ENCODE peak calls at places on chromosomes 7 and 10, in six cellular contexts. J, E, P, Z, C and D are unnamed samples.

GRCh38 chr7:48112431-48113165 is 23.5 kb downstream of the UPP1 start:
- DNase-seq in J (peak), E (no peak), P (no peak), Z (no peak), C (no peak), D (no peak)

GRCh38 chr7:45146531-45147379 is 10.8 kb upstream of the RAMP3 start:
- DNase-seq in J (no peak), E (no peak), P (no peak), Z (no peak), C (no peak), D (no peak)

GRCh38 chr10:117980216-117980615 is 66.5 kb downstream of the RAB11FIP2 start:
- DNase-seq in J (peak), E (no peak), P (no peak), Z (no peak), C (no peak), D (no peak)

GRCh38 chr7:82288769-82289535 is 154.6 kb downstream of the CACNA2D1 start:
- DNase-seq in J (peak), E (no peak), P (no peak), Z (no peak), C (no peak), D (no peak)

GRCh38 chr7:2934211-2934731 is 90.2 kb upstream of the GNA12 start:
- DNase-seq in J (peak), E (no peak), P (no peak), Z (no peak), C (no peak), D (no peak)

GRCh38 chr7:143126146-143126545 is 5.7 kb upstream of the PIP start:
- DNase-seq in J (peak), E (no peak), P (no peak), Z (no peak), C (no peak), D (no peak)

GRCh38 chr10:43206391-43207235 is 60.3 kb downstream of the RASGEF1A start:
- DNase-seq in J (no peak), E (peak), P (no peak), Z (no peak), C (no peak), D (no peak)

GRCh38 chr7:12369072-12369471 is 34.6 kb downstream of the VWDE start:
- DNase-seq in J (no peak), E (no peak), P (no peak), Z (peak), C (no peak), D (no peak)

GRCh38 chr7:28055161-28055544 is 125.4 kb downstream of the JAZF1 start:
- DNase-seq in J (peak), E (no peak), P (no peak), Z (no peak), C (no peak), D (no peak)

DNA sequence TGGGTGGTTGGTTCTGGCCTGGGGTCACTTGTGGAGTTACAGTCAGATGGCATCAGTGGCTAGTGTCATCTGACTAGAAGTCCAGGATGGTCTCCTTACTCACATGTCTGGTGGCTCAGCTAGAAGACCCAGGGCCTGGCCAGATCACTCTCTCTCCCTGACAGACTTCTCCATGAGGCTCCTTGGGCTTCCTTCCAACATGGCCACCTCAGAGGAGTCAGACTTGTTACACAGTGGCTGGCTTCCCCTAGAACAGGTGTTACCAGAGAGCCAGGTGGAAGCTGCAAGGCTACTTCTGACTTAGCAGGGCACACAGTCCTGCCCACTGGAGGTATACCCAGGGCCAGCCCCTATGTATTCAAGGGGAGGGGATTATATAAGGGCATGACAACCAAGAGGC is 44.2 kb upstream of the MYL10 start:
- DNase-seq in J (no peak), E (no peak), P (no peak), Z (no peak), C (no peak), D (no peak)
- H3K27ac ChIP-seq in J (no peak), E (no peak), P (no peak), Z (no peak), C (no peak), D (no peak)

DNA sequence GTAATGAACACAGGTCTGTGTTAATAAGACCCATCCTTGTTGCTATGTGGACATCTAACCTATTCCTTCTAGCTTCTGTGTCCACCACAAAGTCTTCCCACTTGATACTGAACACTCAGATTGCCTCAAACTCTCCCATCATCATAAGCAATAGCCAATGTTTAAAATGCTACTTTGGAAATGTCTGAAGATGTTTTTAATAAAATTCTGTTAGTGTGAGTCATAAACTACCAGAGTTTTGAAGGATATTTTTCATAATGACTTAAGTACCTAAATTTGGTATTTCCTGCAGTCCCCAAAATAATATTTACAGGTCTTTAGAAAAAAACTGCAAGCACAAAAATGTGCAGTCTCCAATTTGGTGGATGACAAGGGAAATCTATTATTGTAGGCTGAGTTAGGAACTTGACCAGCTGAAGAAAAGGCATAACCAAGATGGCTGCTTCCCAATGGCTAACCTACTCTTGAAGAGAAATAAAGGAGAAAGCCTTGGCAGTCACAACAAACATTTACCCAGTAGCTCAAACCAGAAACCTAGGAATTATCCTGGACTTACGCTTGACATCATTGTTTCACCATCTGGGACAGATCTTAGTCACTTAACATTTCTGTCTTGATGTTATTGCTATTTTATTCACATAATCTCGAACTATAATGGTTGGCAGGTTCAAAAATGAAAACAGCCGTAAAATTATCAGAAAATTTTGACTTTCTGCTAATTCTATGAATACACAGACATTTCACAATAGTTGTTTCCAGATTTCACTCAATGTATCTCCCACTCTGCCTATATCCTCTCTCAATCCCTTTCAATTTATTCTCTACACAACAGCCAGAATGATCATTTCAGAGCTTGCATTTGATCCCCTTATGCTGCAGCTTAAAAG is 111.1 kb upstream of the STEAP1B start:
- DNase-seq in J (no peak), E (no peak), P (no peak), Z (no peak), C (no peak), D (no peak)
- H3K27ac ChIP-seq in J (no peak), E (no peak), P (no peak), Z (no peak), C (no peak), D (no peak)

GRCh38 chr7:100983451-100984187 is 14.3 kb downstream of the MUC12 start:
- DNase-seq in J (peak), E (no peak), P (no peak), Z (no peak), C (no peak), D (no peak)
- H3K27ac ChIP-seq in J (peak), E (no peak), P (no peak), Z (no peak), C (no peak), D (no peak)

GRCh38 chr10:88157981-88158465 is 294.6 kb downstream of the PTEN start:
- DNase-seq in J (no peak), E (no peak), P (no peak), Z (no peak), C (no peak), D (no peak)
- H3K27ac ChIP-seq in J (no peak), E (no peak), P (no peak), Z (no peak), C (peak), D (no peak)

DNA sequence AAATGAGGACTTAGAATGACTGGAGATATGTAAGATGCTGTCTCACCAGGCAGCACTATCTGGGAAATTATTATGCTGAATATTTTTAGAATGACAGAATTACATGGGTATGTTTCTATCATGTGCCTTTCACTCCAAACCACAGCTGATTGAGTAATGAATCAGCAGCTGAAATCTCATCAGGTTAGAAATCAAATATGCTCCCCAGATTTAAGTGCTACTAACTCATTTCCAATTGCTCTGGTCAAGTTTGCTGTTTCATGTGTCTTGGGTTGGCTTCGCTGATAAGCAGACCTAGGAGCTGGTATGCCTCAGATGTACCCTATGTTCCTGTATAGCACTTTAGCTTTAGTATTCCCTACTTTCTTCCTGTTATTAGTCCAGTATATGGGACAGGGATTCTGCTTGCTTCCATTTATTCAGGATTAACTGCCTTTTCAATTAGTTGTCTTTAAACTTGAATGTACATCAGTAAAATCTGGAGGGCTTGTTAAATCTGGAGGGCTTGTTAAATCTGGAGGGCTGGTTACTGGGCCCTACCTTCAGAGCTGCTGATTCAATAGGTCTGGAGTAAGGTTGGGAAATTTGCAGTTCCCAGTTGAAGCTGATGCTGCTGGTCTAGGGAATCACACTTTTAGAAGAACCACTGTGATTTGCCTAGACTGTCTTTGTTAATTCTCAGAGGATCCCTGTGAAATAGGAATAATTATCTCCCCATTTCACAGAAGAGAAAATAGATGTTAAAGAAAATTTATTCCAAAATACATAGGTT is 172.9 kb downstream of the DKK1 start:
- DNase-seq in J (peak), E (no peak), P (no peak), Z (no peak), C (no peak), D (no peak)
- H3K27ac ChIP-seq in J (peak), E (no peak), P (no peak), Z (no peak), C (no peak), D (no peak)

GRCh38 chr10:73650537-73651331 is 5.1 kb downstream of the SYNPO2L start:
- DNase-seq in J (peak), E (no peak), P (no peak), Z (no peak), C (no peak), D (no peak)

GRCh38 chr10:73655990-73656298 is at the start of gene SYNPO2L:
- DNase-seq in J (no peak), E (no peak), P (no peak), Z (no peak), C (no peak), D (no peak)

GRCh38 chr10:73653701-73654100 is 2.1 kb downstream of the SYNPO2L start:
- DNase-seq in J (peak), E (no peak), P (no peak), Z (peak), C (no peak), D (no peak)

GRCh38 chr10:73655257-73655989 is 406 bp downstream of the SYNPO2L start:
- DNase-seq in J (peak), E (no peak), P (no peak), Z (no peak), C (no peak), D (no peak)

GRCh38 chr10:73653195-73653594 is 2.6 kb downstream of the SYNPO2L start:
- DNase-seq in J (no peak), E (no peak), P (no peak), Z (no peak), C (no peak), D (no peak)
- H3K27ac ChIP-seq in J (no peak), E (no peak), P (no peak), Z (no peak), C (no peak), D (no peak)